ENCODE peak calls at places on chromosomes 11 and 22, in four cellular contexts. F is upper lobe of right lung, H is right lobe of liver, C is OCI-LY7. T is an unnamed sample. For H3K9me3, the result is how much of the 10 kb centered on the place peaks cover.

GRCh38 chr11:20087118-20087521 is 73.2 kb downstream of the DBX1 start:
- DNase-seq in H (no peak), F (no peak), C (no peak), T (no peak)

GRCh38 chr22:23750744-23751440 is at the start of gene ZNF70:
- DNase-seq in H (peak), C (peak), F (peak), T (peak)

GRCh38 chr11:39139581-39139980 is 2319.9 kb downstream of the LRRC4C start:
- DNase-seq in F (no peak), C (no peak), H (no peak), T (no peak)

GRCh38 chr22:50316114-50317065 is 8.9 kb upstream of the PLXNB2 start:
- DNase-seq in C (no peak), H (no peak), F (peak), T (no peak)

GRCh38 chr22:18970180-18970947 is 34.3 kb upstream of the PRODH start:
- DNase-seq in H (no peak), C (no peak), F (peak), T (no peak)

GRCh38 chr22:17265649-17266248 is 46.5 kb upstream of the ADA2 start:
- DNase-seq in F (no peak), C (no peak), H (no peak), T (no peak)

GRCh38 chr22:40302149-40302548 is 44.2 kb upstream of the ADSL start:
- DNase-seq in F (no peak), H (no peak), C (no peak), T (no peak)

GRCh38 chr11:12680246-12680939 is 6.2 kb downstream of the TEAD1 start:
- DNase-seq in F (peak), C (no peak), H (no peak), T (no peak)

GRCh38 chr11:9380773-9381172 is 3.7 kb upstream of the IPO7 start:
- DNase-seq in F (no peak), C (no peak), H (no peak), T (no peak)

GRCh38 chr11:35214792-35215193 is 75.8 kb downstream of the CD44 start:
- DNase-seq in H (no peak), C (no peak), F (no peak), T (no peak)

GRCh38 chr11:69799582-69799981 is 19.6 kb downstream of the FGF3 start:
- DNase-seq in F (no peak), C (peak), H (no peak), T (no peak)

GRCh38 chr11:61780581-61781162 is 11.7 kb downstream of the TMEM258 start:
- DNase-seq in H (no peak), C (no peak), F (peak), T (no peak)

GRCh38 chr22:44330188-44330726 is 17.5 kb upstream of the SHISAL1 start:
- DNase-seq in H (no peak), C (peak), F (no peak), T (no peak)

GRCh38 chr22:47595122-47595521 is 832.7 kb downstream of the TBC1D22A start:
- DNase-seq in H (no peak), C (no peak), F (peak), T (no peak)
- H3K9me3 ChIP-seq in H (under half), C (under half), F (under half), T (under half)

GRCh38 chr11:2631161-2631560 is 68.6 kb downstream of the KCNQ1OT1 start:
- DNase-seq in F (no peak), C (no peak), H (no peak), T (no peak)
- H3K9me3 ChIP-seq in F (under half), C (under half), H (under half), T (under half)

GRCh38 chr11:15101072-15101701 is 13.5 kb upstream of the INSC start:
- DNase-seq in F (peak), H (peak), C (peak), T (peak)

GRCh38 chr11:15093432-15093831 is 20.0 kb downstream of the CALCB start:
- DNase-seq in C (no peak), H (no peak), F (no peak), T (no peak)

GRCh38 chr11:15095736-15096228 is 18.9 kb upstream of the INSC start:
- DNase-seq in C (no peak), F (no peak), H (no peak), T (no peak)

GRCh38 chr11:15091620-15092019 is 18.2 kb downstream of the CALCB start:
- DNase-seq in F (no peak), C (peak), H (no peak), T (no peak)

GRCh38 chr11:15097411-15097810 is 17.3 kb upstream of the INSC start:
- DNase-seq in C (no peak), H (no peak), F (no peak), T (no peak)
- H3K9me3 ChIP-seq in C (under half), H (under half), F (under half), T (under half)

GRCh38 chr11:2651826-2652237 is 48.0 kb downstream of the KCNQ1OT1 start:
- DNase-seq in H (no peak), C (no peak), F (peak), T (no peak)
- H3K9me3 ChIP-seq in H (under half), C (under half), F (under half), T (under half)

GRCh38 chr22:48498526-48499331 is 1328.9 kb downstream of the BRD1 start:
- DNase-seq in F (no peak), H (peak), C (no peak), T (no peak)

GRCh38 chr22:48501231-48501750 is 1326.4 kb downstream of the BRD1 start:
- DNase-seq in F (no peak), H (no peak), C (no peak), T (no peak)

GRCh38 chr22:48503035-48503625 is 1324.5 kb downstream of the BRD1 start:
- DNase-seq in H (no peak), C (no peak), F (no peak), T (no peak)

GRCh38 chr22:48499456-48500425 is 1327.9 kb downstream of the BRD1 start:
- DNase-seq in H (no peak), C (no peak), F (no peak), T (no peak)

GRCh38 chr22:48500481-48501230 is 1327.0 kb downstream of the BRD1 start:
- DNase-seq in F (no peak), C (no peak), H (no peak), T (no peak)
- H3K9me3 ChIP-seq in F (under half), C (under half), H (under half), T (under half)

GRCh38 chr22:47517062-47517461 is 754.6 kb downstream of the TBC1D22A start:
- DNase-seq in F (no peak), H (no peak), C (no peak), T (no peak)

GRCh38 chr22:47515384-47516125 is 753.1 kb downstream of the TBC1D22A start:
- DNase-seq in C (peak), H (no peak), F (no peak), T (no peak)

GRCh38 chr22:47512617-47513016 is 750.2 kb downstream of the TBC1D22A start:
- DNase-seq in H (no peak), F (no peak), C (no peak), T (no peak)
- H3K9me3 ChIP-seq in H (under half), F (under half), C (under half), T (under half)